ENCODE peak calls at places on chromosomes 16 and 17, in four cellular contexts. K is germinal center, C is T1000, R is HS-5. D is an unnamed sample.

GRCh38 chr16:4376126-4376819 is 4.6 kb downstream of the VASN start:
- DNase-seq in R (no peak), K (no peak), C (peak), D (no peak)

GRCh38 chr17:75344664-75345063 is 55.4 kb upstream of the SLC25A19 start:
- DNase-seq in C (no peak), K (peak), R (no peak), D (no peak)

GRCh38 chr17:56096026-56096807 is 57.1 kb upstream of the ANKFN1 start:
- DNase-seq in R (no peak), K (no peak), C (no peak), D (no peak)

GRCh38 chr16:66130296-66130910 is 236.1 kb upstream of the CDH5 start:
- DNase-seq in K (no peak), C (no peak), R (peak), D (peak)

GRCh38 chr17:4310349-4311060 is 46.7 kb upstream of the ANKFY1 start:
- DNase-seq in K (no peak), C (no peak), R (no peak), D (no peak)

GRCh38 chr16:56190903-56191806 is at the start of gene GNAO1:
- DNase-seq in C (peak), R (no peak), K (peak), D (no peak)

GRCh38 chr16:24013733-24014645 is 178.2 kb downstream of the PRKCB start:
- DNase-seq in R (no peak), K (peak), C (no peak), D (no peak)

GRCh38 chr16:50548659-50549560 is 714 bp downstream of the NKD1 start:
- DNase-seq in K (peak), R (no peak), C (no peak), D (no peak)

GRCh38 chr16:69116911-69117310 is 11.5 kb downstream of the HAS3 start:
- DNase-seq in C (no peak), K (no peak), R (no peak), D (no peak)

GRCh38 chr17:28338056-28338768 is 2.7 kb downstream of the TNFAIP1 start:
- DNase-seq in K (no peak), R (no peak), C (no peak), D (no peak)

GRCh38 chr17:76968707-76969597 is 100.7 kb downstream of the MGAT5B start:
- DNase-seq in K (peak), R (no peak), C (no peak), D (no peak)

GRCh38 chr16:85249830-85250455 is 137.7 kb upstream of the CIBAR2 start:
- DNase-seq in R (no peak), C (no peak), K (no peak), D (no peak)

GRCh38 chr17:17408236-17408794 is 68.5 kb upstream of the MED9 start:
- DNase-seq in R (peak), K (no peak), C (no peak), D (no peak)

GRCh38 chr16:31131841-31132271 is 3.7 kb downstream of the PRSS8 start:
- DNase-seq in K (no peak), C (no peak), R (no peak), D (no peak)

GRCh38 chr16:67024384-67024896 is 4.5 kb upstream of the CBFB start:
- DNase-seq in K (no peak), C (no peak), R (no peak), D (no peak)

GRCh38 chr17:10073026-10073425 is 125.4 kb downstream of the GAS7 start:
- DNase-seq in R (no peak), K (no peak), C (no peak), D (no peak)

GRCh38 chr16:48232459-48233040 is 11.6 kb upstream of the LONP2 start:
- DNase-seq in K (no peak), R (no peak), C (no peak), D (no peak)

GRCh38 chr17:56011406-56012131 is 141.7 kb upstream of the ANKFN1 start:
- DNase-seq in C (no peak), R (no peak), K (no peak), D (no peak)

GRCh38 chr17:8466466-8466865 is 30.8 kb downstream of the NDEL1 start:
- DNase-seq in C (no peak), R (no peak), K (no peak), D (peak)

GRCh38 chr17:80760501-80760900 is 215.9 kb downstream of the RPTOR start:
- DNase-seq in R (no peak), K (peak), C (no peak), D (no peak)

GRCh38 chr17:19322129-19322505 is 40.4 kb downstream of the B9D1 start:
- DNase-seq in R (no peak), K (no peak), C (no peak), D (no peak)

GRCh38 chr17:59859444-59860025 is 33.2 kb downstream of the TUBD1 start:
- DNase-seq in K (peak), C (no peak), R (no peak), D (no peak)

GRCh38 chr16:6926762-6927161 is 405.9 kb upstream of the RBFOX1 start:
- DNase-seq in C (no peak), R (no peak), K (no peak), D (no peak)

GRCh38 chr16:1165511-1165910 is 12.6 kb downstream of the CACNA1H start:
- DNase-seq in K (no peak), R (no peak), C (no peak), D (no peak)

GRCh38 chr16:28101533-28101890 is 38.0 kb upstream of the GSG1L start:
- DNase-seq in R (no peak), K (no peak), C (no peak), D (no peak)

GRCh38 chr16:49462989-49463371 is 89.4 kb downstream of the C16orf78 start:
- DNase-seq in K (peak), C (no peak), R (no peak), D (no peak)

D was measured in BJ.